ENCODE peak calls at places on chromosomes 4 and X, in four cellular contexts. Z, T, F and Q are unnamed samples.

GRCh38 chrX:139077303-139078131 is 366.0 kb upstream of the FGF13 start:
- DNase-seq in Z (no peak), T (no peak), F (no peak), Q (no peak)

GRCh38 chr4:81470456-81471327 is 1.0 kb downstream of the RASGEF1B start:
- DNase-seq in Z (peak; percentile 14), T (peak; percentile 73), F (peak; percentile 71), Q (peak; percentile 80)

GRCh38 chrX:38080808-38081207 is 74.5 kb downstream of the SYTL5 start:
- DNase-seq in Z (no peak), T (no peak), F (no peak), Q (no peak)

GRCh38 chrX:102976793-102977495 is 39.9 kb downstream of the RAB40AL start:
- DNase-seq in Z (no peak), T (no peak), F (no peak), Q (no peak)

GRCh38 chr4:7185487-7186030 is 6.8 kb upstream of the SORCS2 start:
- DNase-seq in Z (no peak), T (peak; percentile 14), F (no peak), Q (no peak)

GRCh38 chrX:15854080-15854655 is 445 bp downstream of the AP1S2 start:
- DNase-seq in Z (peak; percentile 0), T (peak; percentile 39), F (peak; percentile 69), Q (peak; percentile 79)

GRCh38 chrX:127879585-127879984 is 172.6 kb downstream of the ACTRT1 start:
- DNase-seq in Z (no peak), T (no peak), F (no peak), Q (no peak)

GRCh38 chr4:77432702-77433101 is 172.9 kb upstream of the CXCL13 start:
- DNase-seq in Z (no peak), T (no peak), F (no peak), Q (no peak)

GRCh38 chr4:98612318-98613250 is 45.8 kb downstream of the TSPAN5 start:
- DNase-seq in Z (no peak), T (no peak), F (no peak), Q (no peak)

GRCh38 chr4:35559559-35560365 is 684.6 kb downstream of the ARAP2 start:
- DNase-seq in Z (no peak), T (no peak), F (no peak), Q (peak; percentile 63)

GRCh38 chrX:150365051-150365952 is 2.2 kb downstream of the MAMLD1 start:
- DNase-seq in Z (no peak), T (no peak), F (no peak), Q (peak; percentile 83)

GRCh38 chr4:1205641-1206298 is 33.4 kb upstream of the SPON2 start:
- DNase-seq in Z (no peak), T (no peak), F (no peak), Q (peak; percentile 67)

GRCh38 chr4:156154978-156155377 is 201.3 kb upstream of the CTSO start:
- DNase-seq in Z (no peak), T (no peak), F (no peak), Q (no peak)

GRCh38 chr4:158811704-158812103 is 42.9 kb downstream of the FNIP2 start:
- DNase-seq in Z (no peak), T (peak; percentile 50), F (no peak), Q (no peak)

GRCh38 chr4:38131371-38132139 is 171.4 kb downstream of the PTTG2 start:
- DNase-seq in Z (peak; percentile 64), T (no peak), F (no peak), Q (no peak)

GRCh38 chrX:154352012-154352401 is 22.4 kb downstream of the FLNA start:
- DNase-seq in Z (no peak), T (no peak), F (no peak), Q (no peak)